ENCODE peak calls at places on chromosomes 12 and 14, in eight cellular contexts. K is DMS79, W is A172, I is fibroblast of gingiva, L is glutamatergic neuron, A is M059J, Y is astrocyte of the spinal cord, M is NCI-H748 treated with DMSO at 0.1 percent for 48 hours. H is an unnamed sample.
A peak's percentile ranks its signal among the peaks of the same experiment; 100 is the strongest.

GRCh38 chr12:1518763-1519516 is 75.4 kb downstream of the FBXL14 start:
- DNase-seq in K (peak; percentile 85), W (peak; percentile 63), I (peak; percentile 60), L (no peak), A (peak; percentile 95), Y (peak; percentile 91), M (peak; percentile 32), H (no peak)

GRCh38 chr14:22226381-22226780 is 362.6 kb downstream of the DAD1 start:
- DNase-seq in K (no peak), W (no peak), I (no peak), L (no peak), A (peak; percentile 31), Y (no peak), M (no peak), H (no peak)

GRCh38 chr14:103501041-103501870 is 21.4 kb downstream of the CKB start:
- DNase-seq in K (no peak), W (no peak), I (no peak), L (no peak), A (no peak), Y (no peak), M (no peak), H (no peak)

GRCh38 chr12:51846911-51847829 is 1.3 kb downstream of the FIGNL2 start:
- DNase-seq in K (no peak), W (no peak), I (no peak), L (peak; percentile 81), A (peak; percentile 42), Y (no peak), M (peak; percentile 6), H (peak; percentile 7)

GRCh38 chr12:124306686-124307555 is 12.0 kb downstream of the RFLNA start:
- DNase-seq in K (no peak), W (no peak), I (no peak), L (peak; percentile 33), A (no peak), Y (no peak), M (no peak), H (no peak)

GRCh38 chr12:54352022-54352531 is 12.2 kb downstream of the GPR84 start:
- DNase-seq in K (peak; percentile 72), W (peak; percentile 55), I (no peak), L (peak; percentile 65), A (peak; percentile 84), Y (peak; percentile 93), M (peak; percentile 67), H (peak; percentile 80)

GRCh38 chr14:59101441-59101840 is 87.0 kb upstream of the DAAM1 start:
- DNase-seq in K (no peak), W (no peak), I (no peak), L (no peak), A (peak; percentile 27), Y (peak; percentile 39), M (no peak), H (no peak)

GRCh38 chr14:80809663-80810062 is 131.9 kb downstream of the CEP128 start:
- DNase-seq in K (no peak), W (no peak), I (no peak), L (no peak), A (no peak), Y (no peak), M (no peak), H (no peak)

GRCh38 chr14:40652089-40652691 is 954.5 kb upstream of the LRFN5 start:
- DNase-seq in K (no peak), W (no peak), I (no peak), L (no peak), A (no peak), Y (no peak), M (no peak), H (no peak)

GRCh38 chr14:100150932-100151587 is 8.4 kb downstream of the DEGS2 start:
- DNase-seq in K (peak; percentile 20), W (no peak), I (no peak), L (no peak), A (no peak), Y (no peak), M (no peak), H (peak; percentile 8)

GRCh38 chr14:105502446-105503295 is 11.6 kb downstream of the TEDC1 start:
- DNase-seq in K (no peak), W (no peak), I (no peak), L (no peak), A (no peak), Y (no peak), M (no peak), H (no peak)

GRCh38 chr12:75836533-75836932 is 195.0 kb downstream of the PHLDA1 start:
- DNase-seq in K (no peak), W (no peak), I (peak; percentile 44), L (no peak), A (no peak), Y (no peak), M (no peak), H (no peak)

GRCh38 chr12:12757121-12757520 is 28.3 kb upstream of the APOLD1 start:
- DNase-seq in K (no peak), W (no peak), I (no peak), L (no peak), A (no peak), Y (no peak), M (no peak), H (no peak)

GRCh38 chr14:72513994-72514659 is 379.8 kb downstream of the DPF3 start:
- DNase-seq in K (no peak), W (peak; percentile 52), I (peak; percentile 48), L (peak; percentile 22), A (peak; percentile 59), Y (peak; percentile 57), M (no peak), H (peak; percentile 21)

GRCh38 chr14:55073856-55074255 is 22.4 kb downstream of the MAPK1IP1L start:
- DNase-seq in K (no peak), W (peak; percentile 52), I (peak; percentile 38), L (no peak), A (peak; percentile 86), Y (peak; percentile 84), M (no peak), H (no peak)

GRCh38 chr14:64614214-64614613 is 64.5 kb downstream of the PPP1R36 start:
- DNase-seq in K (no peak), W (no peak), I (peak; percentile 41), L (no peak), A (no peak), Y (no peak), M (no peak), H (no peak)

GRCh38 chr14:61512026-61512425 is 183.3 kb upstream of the HIF1A start:
- DNase-seq in K (no peak), W (no peak), I (no peak), L (no peak), A (no peak), Y (no peak), M (no peak), H (no peak)

GRCh38 chr12:10242539-10242938 is 29.9 kb downstream of the GABARAPL1 start:
- DNase-seq in K (no peak), W (no peak), I (no peak), L (no peak), A (no peak), Y (no peak), M (no peak), H (no peak)

GRCh38 chr12:4269279-4269991 is 4.1 kb upstream of the CCND2 start:
- DNase-seq in K (no peak), W (no peak), I (no peak), L (peak; percentile 83), A (no peak), Y (peak; percentile 49), M (no peak), H (peak; percentile 71)